ENCODE peak calls at places on chromosomes 2 and 18, in six cellular contexts. One of them, this sample, is unnamed.

GRCh38 chr2:127118038-127118437 is 11.1 kb upstream of the BIN1 start:
- DNase-seq in foreskin fibroblast: no peak
- DNase-seq in Calu3: no peak
- DNase-seq in RWPE1: no peak
- DNase-seq in heart right ventricle: no peak
- DNase-seq in cerebellar cortex: no peak
- DNase-seq in this sample: no peak

GRCh38 chr2:61439241-61440002 is 31.5 kb downstream of the USP34 start:
- DNase-seq in foreskin fibroblast: no peak
- DNase-seq in Calu3: no peak
- DNase-seq in RWPE1: no peak
- DNase-seq in heart right ventricle: peak; percentile 58
- DNase-seq in cerebellar cortex: no peak
- DNase-seq in this sample: no peak

GRCh38 chr2:160562730-160563129 is 69.1 kb upstream of the RBMS1 start:
- DNase-seq in foreskin fibroblast: no peak
- DNase-seq in Calu3: no peak
- DNase-seq in RWPE1: no peak
- DNase-seq in heart right ventricle: no peak
- DNase-seq in cerebellar cortex: no peak
- DNase-seq in this sample: no peak

GRCh38 chr2:215841175-215841816 is 172.1 kb downstream of the MREG start:
- DNase-seq in foreskin fibroblast: peak; percentile 82
- DNase-seq in Calu3: no peak
- DNase-seq in RWPE1: no peak
- DNase-seq in heart right ventricle: no peak
- DNase-seq in cerebellar cortex: no peak
- DNase-seq in this sample: no peak

GRCh38 chr18:69936191-69936558 is 11.5 kb downstream of the CD226 start:
- DNase-seq in foreskin fibroblast: no peak
- DNase-seq in Calu3: no peak
- DNase-seq in RWPE1: no peak
- DNase-seq in heart right ventricle: no peak
- DNase-seq in cerebellar cortex: no peak
- DNase-seq in this sample: no peak

GRCh38 chr18:3094355-3094684 is 81.4 kb upstream of the LPIN2 start:
- DNase-seq in foreskin fibroblast: no peak
- DNase-seq in Calu3: no peak
- DNase-seq in RWPE1: no peak
- DNase-seq in heart right ventricle: no peak
- DNase-seq in cerebellar cortex: no peak
- DNase-seq in this sample: no peak

GRCh38 chr2:226115102-226115831 is 684.4 kb downstream of the IRS1 start:
- DNase-seq in foreskin fibroblast: peak; percentile 95
- DNase-seq in Calu3: peak; percentile 44
- DNase-seq in RWPE1: peak; percentile 92
- DNase-seq in heart right ventricle: no peak
- DNase-seq in cerebellar cortex: no peak
- DNase-seq in this sample: peak; percentile 94

GRCh38 chr18:42255908-42256765 is 301.1 kb downstream of the PIK3C3 start:
- DNase-seq in foreskin fibroblast: no peak
- DNase-seq in Calu3: no peak
- DNase-seq in RWPE1: no peak
- DNase-seq in heart right ventricle: no peak
- DNase-seq in cerebellar cortex: no peak
- DNase-seq in this sample: no peak

GRCh38 chr2:11344956-11345671 is 678 bp upstream of the ROCK2 start:
- DNase-seq in foreskin fibroblast: peak; percentile 88
- DNase-seq in Calu3: peak; percentile 11
- DNase-seq in RWPE1: peak; percentile 64
- DNase-seq in heart right ventricle: peak; percentile 46
- DNase-seq in cerebellar cortex: peak; percentile 66
- DNase-seq in this sample: peak; percentile 91

GRCh38 chr2:156573710-156574109 is 137.5 kb downstream of the GPD2 start:
- DNase-seq in foreskin fibroblast: no peak
- DNase-seq in Calu3: no peak
- DNase-seq in RWPE1: no peak
- DNase-seq in heart right ventricle: no peak
- DNase-seq in cerebellar cortex: no peak
- DNase-seq in this sample: no peak

GRCh38 chr18:59198215-59198614 is 21.7 kb upstream of the GRP start:
- DNase-seq in foreskin fibroblast: no peak
- DNase-seq in Calu3: no peak
- DNase-seq in RWPE1: no peak
- DNase-seq in heart right ventricle: no peak
- DNase-seq in cerebellar cortex: no peak
- DNase-seq in this sample: no peak